ENCODE peak calls at places on chromosomes 2 and 18, in five cellular contexts. N is HepG2, C is uterus, T is spleen, E is heart left ventricle. K is an unnamed sample.

GRCh38 chr18:26083099-26083498 is 7.3 kb downstream of the SS18 start:
- DNase-seq in E (no peak), T (no peak), C (no peak), N (no peak), K (no peak)

GRCh38 chr2:113309655-113310387 is 31.1 kb upstream of the PAX8 start:
- DNase-seq in E (no peak), T (no peak), N (no peak), C (no peak), K (no peak)

GRCh38 chr2:235063501-235063961 is 111.7 kb downstream of the SH3BP4 start:
- DNase-seq in T (no peak), C (no peak), N (no peak), E (no peak), K (no peak)

GRCh38 chr2:115580784-115581183 is 1138.3 kb downstream of the DPP10 start:
- DNase-seq in C (no peak), N (no peak), E (no peak), T (no peak), K (no peak)

GRCh38 chr2:28543316-28544068 is 47.6 kb downstream of the PLB1 start:
- DNase-seq in N (no peak), T (no peak), E (no peak), C (no peak), K (no peak)

GRCh38 chr2:30275256-30275655 is 43.9 kb downstream of the LBH start:
- DNase-seq in N (no peak), C (no peak), T (no peak), E (no peak), K (no peak)

GRCh38 chr2:24850944-24851343 is 57.7 kb downstream of the CENPO start:
- DNase-seq in N (no peak), T (peak), C (no peak), E (no peak), K (no peak)

GRCh38 chr2:219902870-219903269 is 275.4 kb downstream of the SLC4A3 start:
- DNase-seq in T (no peak), C (no peak), E (no peak), N (no peak), K (no peak)

GRCh38 chr2:15889800-15890498 is 50.4 kb upstream of the MYCN start:
- DNase-seq in E (peak), C (no peak), N (no peak), T (no peak), K (no peak)

GRCh38 chr2:205324355-205324754 is 357.9 kb upstream of the NRP2 start:
- DNase-seq in N (no peak), T (no peak), E (no peak), C (no peak), K (no peak)

GRCh38 chr2:231017250-231017636 is 20.1 kb upstream of the C2orf72 start:
- DNase-seq in N (no peak), E (no peak), T (no peak), C (no peak), K (no peak)

GRCh38 chr2:37776487-37776886 is 105.0 kb upstream of the CDC42EP3 start:
- DNase-seq in E (no peak), C (no peak), T (no peak), N (no peak), K (no peak)

GRCh38 chr2:47072018-47072691 is 83.0 kb downstream of the STPG4 start:
- DNase-seq in N (no peak), C (peak), E (peak), T (peak), K (peak)

GRCh38 chr18:32701288-32701687 is 71.5 kb downstream of the KLHL14 start:
- DNase-seq in N (no peak), E (no peak), T (no peak), C (no peak), K (no peak)

GRCh38 chr18:48409591-48410094 is 460 bp upstream of the ZBTB7C start:
- DNase-seq in C (no peak), N (no peak), T (peak), E (peak), K (peak)

GRCh38 chr2:11636593-11637295 is 33.3 kb downstream of the NTSR2 start:
- DNase-seq in T (no peak), N (no peak), E (no peak), C (no peak), K (no peak)

GRCh38 chr2:152387046-152387445 is 52.1 kb downstream of the FMNL2 start:
- DNase-seq in E (no peak), N (no peak), T (no peak), C (no peak), K (no peak)

GRCh38 chr2:207871911-207872310 is 102.2 kb upstream of the FZD5 start:
- DNase-seq in E (no peak), C (no peak), T (no peak), N (no peak), K (no peak)

GRCh38 chr18:9914584-9915290 is 921 bp downstream of the VAPA start:
- DNase-seq in N (peak), T (peak), C (peak), E (peak), K (peak)

GRCh38 chr2:85413592-85414421 is 3.6 kb upstream of the CAPG start:
- DNase-seq in E (peak), N (no peak), T (no peak), C (peak), K (no peak)

GRCh38 chr2:60717691-60718090 is 38.4 kb upstream of the PAPOLG start:
- DNase-seq in T (no peak), E (no peak), C (no peak), N (peak), K (peak)

GRCh38 chr18:73235491-73235890 is 367.7 kb upstream of the NETO1 start:
- DNase-seq in T (no peak), N (peak), C (no peak), E (no peak), K (no peak)

GRCh38 chr2:144996225-144996795 is 476.4 kb upstream of the ZEB2 start:
- DNase-seq in E (no peak), N (no peak), T (no peak), C (no peak), K (no peak)

GRCh38 chr2:219634951-219635751 is 7.7 kb downstream of the SLC4A3 start:
- DNase-seq in C (no peak), N (no peak), T (peak), E (no peak), K (no peak)

GRCh38 chr2:234968633-234969328 is 17.0 kb downstream of the SH3BP4 start:
- DNase-seq in E (no peak), T (peak), C (no peak), N (no peak), K (no peak)

GRCh38 chr2:6810961-6811360 is 54.7 kb downstream of the CMPK2 start:
- DNase-seq in C (no peak), N (no peak), E (no peak), T (no peak), K (no peak)

GRCh38 chr18:36372902-36373301 is 75.4 kb downstream of the FHOD3 start:
- DNase-seq in T (no peak), C (no peak), N (no peak), E (no peak), K (no peak)

GRCh38 chr2:217801115-217801531 is 201.7 kb downstream of the TNS1 start:
- DNase-seq in N (no peak), E (peak), T (no peak), C (peak), K (no peak)

GRCh38 chr2:169302364-169302763 is 60.0 kb downstream of the LRP2 start:
- DNase-seq in C (no peak), T (no peak), E (no peak), N (no peak), K (no peak)

GRCh38 chr2:226985227-226985946 is 149.5 kb downstream of the RHBDD1 start:
- DNase-seq in C (peak), T (no peak), N (peak), E (no peak), K (peak)

GRCh38 chr2:7515327-7515726 is 598.1 kb downstream of the RNF144A start:
- DNase-seq in N (no peak), T (no peak), E (no peak), C (no peak), K (no peak)

GRCh38 chr2:6113796-6114195 is 421.6 kb downstream of the SOX11 start:
- DNase-seq in T (no peak), C (no peak), E (no peak), N (no peak), K (no peak)

GRCh38 chr2:203019142-203019541 is 4.5 kb downstream of the NBEAL1 start:
- DNase-seq in T (no peak), C (no peak), E (no peak), N (no peak), K (no peak)

GRCh38 chr2:203016716-203017115 is 2.0 kb downstream of the NBEAL1 start:
- DNase-seq in N (peak), E (no peak), C (no peak), T (no peak), K (no peak)

GRCh38 chr2:203018181-203018580 is 3.5 kb downstream of the NBEAL1 start:
- DNase-seq in E (no peak), C (no peak), N (peak), T (no peak), K (no peak)

GRCh38 chr2:203014456-203015199 is at the start of gene NBEAL1:
- DNase-seq in E (peak), C (peak), T (peak), N (peak), K (peak)
- TF ChIP-seq POLR2A in E (no peak), C (peak), T (peak), N (peak), K (peak)

GRCh38 chr2:212728717-212729116 is 190.1 kb upstream of the ERBB4 start:
- DNase-seq in E (no peak), C (no peak), N (no peak), T (no peak), K (no peak)
- TF ChIP-seq POLR2A in E (no peak), C (no peak), N (no peak), T (no peak), K (no peak)

GRCh38 chr18:3262234-3263171 is 570 bp downstream of the MYL12B start:
- DNase-seq in T (no peak), C (no peak), E (no peak), N (no peak), K (no peak)

GRCh38 chr18:3264362-3264761 is 2.4 kb downstream of the MYL12B start:
- DNase-seq in E (no peak), T (no peak), C (no peak), N (peak), K (peak)

GRCh38 chr18:3257627-3258120 is 4.3 kb upstream of the MYL12B start:
- DNase-seq in E (no peak), C (no peak), T (no peak), N (no peak), K (no peak)

GRCh38 chr18:3261035-3261392 is 919 bp upstream of the MYL12B start:
- DNase-seq in T (no peak), N (no peak), C (no peak), E (no peak), K (no peak)

DNA sequence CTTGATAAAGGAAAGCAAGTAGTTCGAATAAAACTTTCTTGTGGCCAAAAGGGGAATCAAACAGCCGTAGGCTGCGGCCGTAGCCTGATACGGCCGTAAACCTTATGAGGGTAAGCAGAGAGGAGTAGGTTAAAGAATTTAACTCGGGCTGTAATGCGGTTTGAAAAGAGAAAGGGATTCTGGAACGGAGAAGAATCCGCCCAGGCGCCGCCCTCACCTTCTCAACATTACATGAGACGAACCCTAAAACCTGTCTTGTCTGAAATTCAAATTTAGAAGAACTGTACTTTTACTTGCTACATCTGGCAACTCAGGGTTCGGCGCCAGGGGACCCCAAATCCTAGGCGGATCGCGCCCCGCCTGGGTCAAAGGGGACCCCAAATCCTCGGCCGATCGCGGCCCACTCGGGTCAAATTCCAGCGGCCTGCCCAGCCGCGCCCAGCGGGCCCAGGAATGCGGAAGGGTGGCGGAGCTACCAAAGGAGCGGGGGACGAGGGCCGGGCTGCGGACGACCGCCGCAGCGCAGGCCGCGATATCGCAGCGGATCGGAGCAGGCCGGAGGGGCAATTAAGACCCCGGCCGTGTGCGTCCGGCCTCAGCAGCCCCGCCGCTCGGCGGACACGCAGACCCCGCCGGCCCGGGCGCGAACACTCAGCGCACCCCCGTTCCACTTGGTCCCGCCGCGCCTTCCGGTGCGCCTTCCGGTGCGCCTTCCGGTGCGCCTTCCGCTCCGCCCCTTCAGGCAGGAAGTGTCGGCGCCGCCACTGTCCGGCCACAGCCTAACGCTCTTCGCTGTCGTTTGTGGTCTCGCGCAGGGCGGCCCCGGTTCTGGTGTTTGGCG is at the start of gene MYL12B:
- DNase-seq in N (peak), C (peak), E (peak), T (peak), K (peak)
- TF ChIP-seq POLR2A in N (peak), C (peak), E (no peak), T (peak), K (peak)

DNA sequence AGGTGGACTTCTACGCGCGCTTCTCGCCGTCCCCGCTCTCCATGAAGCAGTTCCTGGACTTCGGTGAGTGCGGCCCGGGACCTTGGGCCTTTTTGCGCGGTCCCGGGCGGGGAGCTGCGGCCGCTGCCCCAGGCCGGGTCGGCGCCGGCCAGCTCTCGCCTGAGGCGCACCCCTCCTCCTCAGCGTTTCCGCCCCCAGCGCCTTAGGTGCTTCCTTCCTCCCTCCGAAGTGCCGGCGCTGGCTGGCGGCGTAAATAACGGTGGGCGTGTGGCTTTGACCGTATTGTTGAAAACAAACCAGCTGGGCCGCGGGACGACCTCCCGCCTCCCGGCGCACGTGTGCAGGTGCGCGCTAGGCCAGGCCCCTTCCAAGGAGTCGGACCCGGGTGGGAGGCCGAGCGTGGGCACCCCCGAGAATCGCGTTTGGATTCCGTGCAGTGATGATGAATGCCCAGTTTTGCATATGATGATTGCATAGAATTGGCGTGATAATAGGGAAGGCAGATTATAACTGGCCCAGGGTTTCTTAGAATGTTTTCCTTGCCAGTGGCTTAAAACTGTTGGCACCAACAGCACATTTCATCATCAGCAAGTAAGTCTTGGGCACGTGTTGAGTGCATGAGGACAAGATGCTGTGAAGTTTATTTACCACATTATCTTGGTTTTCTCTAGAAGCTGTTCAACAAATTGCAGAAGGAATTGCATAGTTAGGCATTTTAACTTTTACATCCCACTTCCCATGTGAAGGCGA is 569 bp downstream of the PDK1 start:
- DNase-seq in T (peak), C (peak), N (peak), E (peak), K (peak)
- TF ChIP-seq POLR2A in T (no peak), C (no peak), N (no peak), E (no peak), K (no peak)